ENCODE peak calls at places on chromosomes 1 and 21, in eight cellular contexts. One of them, this sample, is unnamed.

GRCh38 chr1:28895896-28896608 is 18.3 kb upstream of the EPB41 start:
- DNase-seq in ovary: no peak
- DNase-seq in Panc1: no peak
- DNase-seq in CD4-positive, alpha-beta T cell: no peak
- DNase-seq in CD4-positive, alpha-beta memory T cell: no peak
- DNase-seq in lung: no peak
- DNase-seq in SK-N-SH: no peak
- DNase-seq in HCT116: no peak
- DNase-seq in this sample: no peak

GRCh38 chr1:12544357-12544756 is 73.7 kb downstream of the DHRS3 start:
- DNase-seq in ovary: no peak
- DNase-seq in Panc1: no peak
- DNase-seq in CD4-positive, alpha-beta T cell: no peak
- DNase-seq in CD4-positive, alpha-beta memory T cell: no peak
- DNase-seq in lung: no peak
- DNase-seq in SK-N-SH: no peak
- DNase-seq in HCT116: no peak
- DNase-seq in this sample: no peak

GRCh38 chr1:3712573-3713535 is 39.4 kb upstream of the CCDC27 start:
- DNase-seq in ovary: no peak
- DNase-seq in Panc1: no peak
- DNase-seq in CD4-positive, alpha-beta T cell: no peak
- DNase-seq in CD4-positive, alpha-beta memory T cell: no peak
- DNase-seq in lung: no peak
- DNase-seq in SK-N-SH: peak; percentile 71
- DNase-seq in HCT116: no peak
- DNase-seq in this sample: no peak

GRCh38 chr1:206808615-206809014 is 36.3 kb upstream of the IL10 start:
- DNase-seq in ovary: no peak
- DNase-seq in Panc1: peak; percentile 15
- DNase-seq in CD4-positive, alpha-beta T cell: peak; percentile 41
- DNase-seq in CD4-positive, alpha-beta memory T cell: peak; percentile 68
- DNase-seq in lung: no peak
- DNase-seq in SK-N-SH: no peak
- DNase-seq in HCT116: no peak
- DNase-seq in this sample: no peak

GRCh38 chr1:244350027-244350426 is 101.7 kb downstream of the ADSS2 start:
- DNase-seq in ovary: no peak
- DNase-seq in Panc1: no peak
- DNase-seq in CD4-positive, alpha-beta T cell: no peak
- DNase-seq in CD4-positive, alpha-beta memory T cell: no peak
- DNase-seq in lung: no peak
- DNase-seq in SK-N-SH: no peak
- DNase-seq in HCT116: no peak
- DNase-seq in this sample: no peak

GRCh38 chr1:92029241-92029922 is 403 bp upstream of the EPHX4 start:
- DNase-seq in ovary: no peak
- DNase-seq in Panc1: no peak
- DNase-seq in CD4-positive, alpha-beta T cell: no peak
- DNase-seq in CD4-positive, alpha-beta memory T cell: no peak
- DNase-seq in lung: no peak
- DNase-seq in SK-N-SH: peak; percentile 6
- DNase-seq in HCT116: no peak
- DNase-seq in this sample: no peak

GRCh38 chr1:64135501-64136245 is 67.8 kb upstream of the UBE2U start:
- DNase-seq in ovary: no peak
- DNase-seq in Panc1: no peak
- DNase-seq in CD4-positive, alpha-beta T cell: no peak
- DNase-seq in CD4-positive, alpha-beta memory T cell: no peak
- DNase-seq in lung: no peak
- DNase-seq in SK-N-SH: no peak
- DNase-seq in HCT116: no peak
- DNase-seq in this sample: no peak

GRCh38 chr1:39061951-39062350 is 35.8 kb downstream of the NDUFS5 start:
- DNase-seq in ovary: no peak
- DNase-seq in Panc1: no peak
- DNase-seq in CD4-positive, alpha-beta T cell: no peak
- DNase-seq in CD4-positive, alpha-beta memory T cell: no peak
- DNase-seq in lung: no peak
- DNase-seq in SK-N-SH: no peak
- DNase-seq in HCT116: no peak
- DNase-seq in this sample: no peak

GRCh38 chr1:1440941-1441888 is 5.7 kb downstream of the VWA1 start:
- DNase-seq in ovary: no peak
- DNase-seq in Panc1: no peak
- DNase-seq in CD4-positive, alpha-beta T cell: peak; percentile 68
- DNase-seq in CD4-positive, alpha-beta memory T cell: peak; percentile 48
- DNase-seq in lung: no peak
- DNase-seq in SK-N-SH: peak; percentile 86
- DNase-seq in HCT116: no peak
- DNase-seq in this sample: no peak

GRCh38 chr21:42048870-42049577 is 22.1 kb upstream of the UMODL1 start:
- DNase-seq in ovary: no peak
- DNase-seq in Panc1: no peak
- DNase-seq in CD4-positive, alpha-beta T cell: no peak
- DNase-seq in CD4-positive, alpha-beta memory T cell: no peak
- DNase-seq in lung: no peak
- DNase-seq in SK-N-SH: no peak
- DNase-seq in HCT116: no peak
- DNase-seq in this sample: no peak

GRCh38 chr1:33137800-33138199 is 44.0 kb downstream of the TRIM62 start:
- DNase-seq in ovary: peak; percentile 37
- DNase-seq in Panc1: no peak
- DNase-seq in CD4-positive, alpha-beta T cell: peak; percentile 43
- DNase-seq in CD4-positive, alpha-beta memory T cell: no peak
- DNase-seq in lung: no peak
- DNase-seq in SK-N-SH: peak; percentile 46
- DNase-seq in HCT116: no peak
- DNase-seq in this sample: no peak

GRCh38 chr1:45071567-45071966 is 59.5 kb downstream of the UROD start:
- DNase-seq in ovary: no peak
- DNase-seq in Panc1: no peak
- DNase-seq in CD4-positive, alpha-beta T cell: no peak
- DNase-seq in CD4-positive, alpha-beta memory T cell: no peak
- DNase-seq in lung: no peak
- DNase-seq in SK-N-SH: no peak
- DNase-seq in HCT116: no peak
- DNase-seq in this sample: no peak
- H3K9me3 ChIP-seq in ovary: no peaks in the 10 kb centered on the region
- H3K9me3 ChIP-seq in Panc1: no peaks in the 10 kb centered on the region
- H3K9me3 ChIP-seq in CD4-positive, alpha-beta T cell: peaks cover 7% of the 10 kb centered on the region
- H3K9me3 ChIP-seq in CD4-positive, alpha-beta memory T cell: no peaks in the 10 kb centered on the region
- H3K9me3 ChIP-seq in lung: no peaks in the 10 kb centered on the region
- H3K9me3 ChIP-seq in SK-N-SH: no peaks in the 10 kb centered on the region
- H3K9me3 ChIP-seq in HCT116: no peaks in the 10 kb centered on the region
- H3K9me3 ChIP-seq in this sample: no peaks in the 10 kb centered on the region

GRCh38 chr1:152761609-152762213 is 3.9 kb downstream of the KPRP start:
- DNase-seq in ovary: no peak
- DNase-seq in Panc1: no peak
- DNase-seq in CD4-positive, alpha-beta T cell: no peak
- DNase-seq in CD4-positive, alpha-beta memory T cell: no peak
- DNase-seq in lung: no peak
- DNase-seq in SK-N-SH: no peak
- DNase-seq in HCT116: no peak
- DNase-seq in this sample: no peak
- H3K9me3 ChIP-seq in ovary: no peaks in the 10 kb centered on the region
- H3K9me3 ChIP-seq in Panc1: no peaks in the 10 kb centered on the region
- H3K9me3 ChIP-seq in CD4-positive, alpha-beta T cell: no peaks in the 10 kb centered on the region
- H3K9me3 ChIP-seq in CD4-positive, alpha-beta memory T cell: no peaks in the 10 kb centered on the region
- H3K9me3 ChIP-seq in lung: peaks cover 11% of the 10 kb centered on the region
- H3K9me3 ChIP-seq in SK-N-SH: no peaks in the 10 kb centered on the region
- H3K9me3 ChIP-seq in HCT116: no peaks in the 10 kb centered on the region
- H3K9me3 ChIP-seq in this sample: no peaks in the 10 kb centered on the region

DNA sequence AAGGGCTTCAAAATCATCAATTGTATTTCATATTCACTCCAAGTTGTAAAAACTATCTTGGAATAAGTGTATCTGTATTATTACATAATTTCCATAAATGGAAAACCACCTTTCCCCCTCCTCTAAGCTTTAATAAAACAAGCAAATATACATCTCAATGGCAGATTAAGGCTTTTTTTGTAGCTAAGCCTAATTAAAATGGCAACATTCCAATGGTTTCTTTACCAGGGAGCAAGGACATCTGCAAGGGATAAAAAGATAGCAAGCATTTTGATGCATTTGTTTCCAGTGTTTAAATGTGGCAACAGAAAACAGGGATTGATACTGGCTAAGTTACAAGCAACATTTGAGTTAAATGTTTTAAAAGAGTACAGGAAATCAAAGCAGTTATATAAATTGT is 1012.6 kb downstream of the ADGRL2 start:
- DNase-seq in ovary: no peak
- DNase-seq in Panc1: no peak
- DNase-seq in CD4-positive, alpha-beta T cell: no peak
- DNase-seq in CD4-positive, alpha-beta memory T cell: no peak
- DNase-seq in lung: no peak
- DNase-seq in SK-N-SH: no peak
- DNase-seq in HCT116: no peak
- DNase-seq in this sample: no peak
- H3K9me3 ChIP-seq in ovary: no peaks in the 10 kb centered on the region
- H3K9me3 ChIP-seq in Panc1: peaks cover 3% of the 10 kb centered on the region
- H3K9me3 ChIP-seq in CD4-positive, alpha-beta T cell: no peaks in the 10 kb centered on the region
- H3K9me3 ChIP-seq in CD4-positive, alpha-beta memory T cell: no peaks in the 10 kb centered on the region
- H3K9me3 ChIP-seq in lung: no peaks in the 10 kb centered on the region
- H3K9me3 ChIP-seq in SK-N-SH: no peaks in the 10 kb centered on the region
- H3K9me3 ChIP-seq in HCT116: no peaks in the 10 kb centered on the region
- H3K9me3 ChIP-seq in this sample: no peaks in the 10 kb centered on the region

GRCh38 chr1:117826551-117827078 is 102.8 kb downstream of the GDAP2 start:
- DNase-seq in ovary: peak; percentile 29
- DNase-seq in Panc1: peak; percentile 41
- DNase-seq in CD4-positive, alpha-beta T cell: no peak
- DNase-seq in CD4-positive, alpha-beta memory T cell: no peak
- DNase-seq in lung: peak; percentile 43
- DNase-seq in SK-N-SH: peak; percentile 9
- DNase-seq in HCT116: peak; percentile 19
- DNase-seq in this sample: no peak

GRCh38 chr1:117826119-117826518 is 103.3 kb downstream of the GDAP2 start:
- DNase-seq in ovary: no peak
- DNase-seq in Panc1: no peak
- DNase-seq in CD4-positive, alpha-beta T cell: no peak
- DNase-seq in CD4-positive, alpha-beta memory T cell: no peak
- DNase-seq in lung: no peak
- DNase-seq in SK-N-SH: no peak
- DNase-seq in HCT116: no peak
- DNase-seq in this sample: no peak

GRCh38 chr1:117825414-117825813 is 104.0 kb downstream of the GDAP2 start:
- DNase-seq in ovary: no peak
- DNase-seq in Panc1: no peak
- DNase-seq in CD4-positive, alpha-beta T cell: no peak
- DNase-seq in CD4-positive, alpha-beta memory T cell: no peak
- DNase-seq in lung: no peak
- DNase-seq in SK-N-SH: no peak
- DNase-seq in HCT116: no peak
- DNase-seq in this sample: no peak

GRCh38 chr1:117821782-117822447 is 107.5 kb downstream of the GDAP2 start:
- DNase-seq in ovary: no peak
- DNase-seq in Panc1: peak; percentile 55
- DNase-seq in CD4-positive, alpha-beta T cell: no peak
- DNase-seq in CD4-positive, alpha-beta memory T cell: no peak
- DNase-seq in lung: no peak
- DNase-seq in SK-N-SH: no peak
- DNase-seq in HCT116: peak; percentile 12
- DNase-seq in this sample: no peak

DNA sequence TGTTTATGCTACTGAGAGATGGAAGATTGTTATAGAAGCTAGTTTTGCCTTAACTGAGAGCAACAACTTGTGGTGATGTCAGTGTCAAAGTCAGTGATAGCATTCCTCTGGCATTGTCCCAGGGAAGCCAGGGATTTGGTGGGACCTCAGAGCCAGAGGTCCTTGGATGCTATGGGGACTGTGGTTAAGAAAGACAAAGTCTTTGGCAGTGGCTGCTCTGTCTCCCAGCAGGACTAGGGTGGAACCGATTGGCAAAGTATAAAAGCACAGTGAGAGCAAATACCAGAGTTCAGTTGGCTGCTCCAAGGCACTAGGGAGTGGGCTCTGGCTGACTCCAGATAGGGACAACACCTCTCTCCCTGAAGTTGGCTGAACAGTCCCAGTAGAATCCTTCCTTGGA is 104.8 kb downstream of the GDAP2 start:
- DNase-seq in ovary: no peak
- DNase-seq in Panc1: no peak
- DNase-seq in CD4-positive, alpha-beta T cell: no peak
- DNase-seq in CD4-positive, alpha-beta memory T cell: no peak
- DNase-seq in lung: no peak
- DNase-seq in SK-N-SH: no peak
- DNase-seq in HCT116: no peak
- DNase-seq in this sample: peak; percentile 75
- H3K9me3 ChIP-seq in ovary: no peaks in the 10 kb centered on the region
- H3K9me3 ChIP-seq in Panc1: no peaks in the 10 kb centered on the region
- H3K9me3 ChIP-seq in CD4-positive, alpha-beta T cell: peaks cover 7% of the 10 kb centered on the region
- H3K9me3 ChIP-seq in CD4-positive, alpha-beta memory T cell: no peaks in the 10 kb centered on the region
- H3K9me3 ChIP-seq in lung: no peaks in the 10 kb centered on the region
- H3K9me3 ChIP-seq in SK-N-SH: no peaks in the 10 kb centered on the region
- H3K9me3 ChIP-seq in HCT116: no peaks in the 10 kb centered on the region
- H3K9me3 ChIP-seq in this sample: no peaks in the 10 kb centered on the region

GRCh38 chr1:248416226-248416625 is 13.4 kb downstream of the OR2T1 start:
- DNase-seq in ovary: no peak
- DNase-seq in Panc1: no peak
- DNase-seq in CD4-positive, alpha-beta T cell: no peak
- DNase-seq in CD4-positive, alpha-beta memory T cell: no peak
- DNase-seq in lung: no peak
- DNase-seq in SK-N-SH: no peak
- DNase-seq in HCT116: no peak
- DNase-seq in this sample: no peak
- H3K9me3 ChIP-seq in ovary: no peaks in the 10 kb centered on the region
- H3K9me3 ChIP-seq in Panc1: peaks cover 6% of the 10 kb centered on the region
- H3K9me3 ChIP-seq in CD4-positive, alpha-beta T cell: peaks cover 5% of the 10 kb centered on the region
- H3K9me3 ChIP-seq in CD4-positive, alpha-beta memory T cell: no peaks in the 10 kb centered on the region
- H3K9me3 ChIP-seq in lung: no peaks in the 10 kb centered on the region
- H3K9me3 ChIP-seq in SK-N-SH: peaks cover 2% of the 10 kb centered on the region
- H3K9me3 ChIP-seq in HCT116: peaks cover 15% of the 10 kb centered on the region
- H3K9me3 ChIP-seq in this sample: no peaks in the 10 kb centered on the region

GRCh38 chr1:165356876-165357275 is 361 bp upstream of the LMX1A start:
- DNase-seq in ovary: no peak
- DNase-seq in Panc1: no peak
- DNase-seq in CD4-positive, alpha-beta T cell: no peak
- DNase-seq in CD4-positive, alpha-beta memory T cell: no peak
- DNase-seq in lung: no peak
- DNase-seq in SK-N-SH: no peak
- DNase-seq in HCT116: no peak
- DNase-seq in this sample: no peak
- H3K9me3 ChIP-seq in ovary: no peaks in the 10 kb centered on the region
- H3K9me3 ChIP-seq in Panc1: no peaks in the 10 kb centered on the region
- H3K9me3 ChIP-seq in CD4-positive, alpha-beta T cell: no peaks in the 10 kb centered on the region
- H3K9me3 ChIP-seq in CD4-positive, alpha-beta memory T cell: no peaks in the 10 kb centered on the region
- H3K9me3 ChIP-seq in lung: peaks cover 4% of the 10 kb centered on the region
- H3K9me3 ChIP-seq in SK-N-SH: no peaks in the 10 kb centered on the region
- H3K9me3 ChIP-seq in HCT116: no peaks in the 10 kb centered on the region
- H3K9me3 ChIP-seq in this sample: no peaks in the 10 kb centered on the region

GRCh38 chr21:40422851-40423635 is 423.9 kb downstream of the DSCAM start:
- DNase-seq in ovary: no peak
- DNase-seq in Panc1: no peak
- DNase-seq in CD4-positive, alpha-beta T cell: no peak
- DNase-seq in CD4-positive, alpha-beta memory T cell: no peak
- DNase-seq in lung: no peak
- DNase-seq in SK-N-SH: peak; percentile 40
- DNase-seq in HCT116: no peak
- DNase-seq in this sample: no peak
- H3K9me3 ChIP-seq in ovary: no peaks in the 10 kb centered on the region
- H3K9me3 ChIP-seq in Panc1: no peaks in the 10 kb centered on the region
- H3K9me3 ChIP-seq in CD4-positive, alpha-beta T cell: no peaks in the 10 kb centered on the region
- H3K9me3 ChIP-seq in CD4-positive, alpha-beta memory T cell: no peaks in the 10 kb centered on the region
- H3K9me3 ChIP-seq in lung: peaks cover 2% of the 10 kb centered on the region
- H3K9me3 ChIP-seq in SK-N-SH: peaks cover 3% of the 10 kb centered on the region
- H3K9me3 ChIP-seq in HCT116: peaks cover 25% of the 10 kb centered on the region
- H3K9me3 ChIP-seq in this sample: peaks cover 8% of the 10 kb centered on the region